ENCODE peak calls at places on chromosomes 12 and 14, in ten cellular contexts. E is SK-N-SH, S is neural progenitor cell, J is upper lobe of right lung, V is mucosa of descending colon, Q is tibial nerve, U is psoas muscle, I is right lobe of liver, A is fibroblast of lung, O is colonic mucosa. L is an unnamed sample.

GRCh38 chr12:49540229-49541139 is 1.7 kb downstream of the KCNH3 start:
- DNase-seq in E (peak; percentile 44), S (no peak), J (peak; percentile 59), V (no peak), Q (no peak), U (no peak), I (no peak), A (no peak), O (no peak), L (no peak)

GRCh38 chr14:105151131-105151837 is 17.3 kb downstream of the JAG2 start:
- DNase-seq in E (no peak), S (no peak), J (no peak), V (no peak), Q (no peak), U (peak; percentile 46), I (no peak), A (no peak), O (no peak), L (peak; percentile 13)

GRCh38 chr14:25006961-25007795 is 42.8 kb downstream of the STXBP6 start:
- DNase-seq in E (no peak), S (no peak), J (no peak), V (no peak), Q (no peak), U (no peak), I (no peak), A (peak; percentile 99), O (no peak), L (no peak)

GRCh38 chr12:121295123-121295745 is 1.3 kb downstream of the CAMKK2 start:
- DNase-seq in E (peak; percentile 65), S (peak; percentile 59), J (no peak), V (no peak), Q (no peak), U (no peak), I (no peak), A (no peak), O (no peak), L (no peak)

GRCh38 chr12:22409071-22409951 is 74.8 kb upstream of the ST8SIA1 start:
- DNase-seq in E (no peak), S (no peak), J (no peak), V (no peak), Q (no peak), U (no peak), I (no peak), A (no peak), O (no peak), L (no peak)

GRCh38 chr12:13024151-13024946 is 19.8 kb upstream of the FAM234B start:
- DNase-seq in E (no peak), S (peak; percentile 18), J (no peak), V (no peak), Q (no peak), U (no peak), I (no peak), A (no peak), O (no peak), L (no peak)

GRCh38 chr12:95072900-95073697 is at the start of gene NR2C1:
- DNase-seq in E (peak; percentile 98), S (peak; percentile 98), J (peak; percentile 97), V (peak; percentile 93), Q (peak; percentile 80), U (peak; percentile 97), I (peak; percentile 94), A (peak; percentile 90), O (peak; percentile 95), L (peak; percentile 92)

GRCh38 chr12:124217508-124217981 is 77.3 kb upstream of the RFLNA start:
- DNase-seq in E (peak; percentile 31), S (peak; percentile 70), J (no peak), V (no peak), Q (no peak), U (no peak), I (no peak), A (peak; percentile 37), O (no peak), L (no peak)

GRCh38 chr12:102690267-102690666 is 209.9 kb upstream of the IGF1 start:
- DNase-seq in E (no peak), S (peak; percentile 34), J (no peak), V (no peak), Q (no peak), U (no peak), I (no peak), A (no peak), O (no peak), L (no peak)

GRCh38 chr12:114335607-114336006 is 70.3 kb downstream of the TBX5 start:
- DNase-seq in E (no peak), S (peak; percentile 34), J (no peak), V (no peak), Q (no peak), U (no peak), I (no peak), A (no peak), O (no peak), L (no peak)

GRCh38 chr12:101795786-101796185 is 35.0 kb downstream of the GNPTAB start:
- DNase-seq in E (no peak), S (no peak), J (no peak), V (no peak), Q (no peak), U (no peak), I (no peak), A (no peak), O (no peak), L (no peak)

DNA sequence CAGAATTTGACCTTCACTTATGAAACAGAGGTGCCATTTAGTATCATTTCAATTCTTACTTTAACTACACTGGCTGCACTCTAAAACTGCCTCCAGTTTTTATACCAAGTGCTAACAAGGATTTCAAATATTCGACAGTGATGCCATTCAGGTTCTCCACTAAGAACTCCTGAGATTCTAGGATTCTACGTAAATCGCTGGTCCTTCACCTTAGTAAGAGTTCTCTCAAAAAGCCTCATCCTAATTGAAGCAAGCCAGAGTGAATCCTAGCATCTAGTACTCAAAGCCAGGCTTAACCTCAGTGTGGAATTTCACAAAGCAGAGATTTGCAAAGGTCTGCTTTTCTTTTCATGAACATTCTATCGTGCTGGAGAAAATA is 3.5 kb downstream of the SLC38A2 start:
- DNase-seq in E (no peak), S (peak; percentile 20), J (no peak), V (no peak), Q (no peak), U (no peak), I (no peak), A (no peak), O (no peak), L (no peak)
- H3K4me1 ChIP-seq in E (peaks cover 45% of the 10 kb centered on the region), S (peaks cover 34% of the 10 kb centered on the region), J (peaks cover 63% of the 10 kb centered on the region), V (peaks cover 64% of the 10 kb centered on the region), Q (peaks cover 53% of the 10 kb centered on the region), U (peaks cover 71% of the 10 kb centered on the region), I (peaks cover 45% of the 10 kb centered on the region), A (peaks cover 11% of the 10 kb centered on the region), O (peaks cover 36% of the 10 kb centered on the region), L (peaks cover 93% of the 10 kb centered on the region)

GRCh38 chr14:81305743-81306142 is 85.0 kb upstream of the GTF2A1 start:
- DNase-seq in E (no peak), S (no peak), J (no peak), V (no peak), Q (no peak), U (no peak), I (no peak), A (no peak), O (no peak), L (no peak)

GRCh38 chr14:81303258-81303935 is 82.6 kb upstream of the GTF2A1 start:
- DNase-seq in E (no peak), S (no peak), J (peak; percentile 74), V (peak; percentile 91), Q (no peak), U (peak; percentile 60), I (peak; percentile 91), A (no peak), O (peak; percentile 91), L (no peak)

GRCh38 chr14:81301813-81302212 is 81.1 kb upstream of the GTF2A1 start:
- DNase-seq in E (no peak), S (no peak), J (no peak), V (no peak), Q (no peak), U (no peak), I (no peak), A (no peak), O (no peak), L (no peak)

GRCh38 chr14:81301371-81301770 is 80.6 kb upstream of the GTF2A1 start:
- DNase-seq in E (no peak), S (no peak), J (no peak), V (no peak), Q (no peak), U (no peak), I (no peak), A (no peak), O (no peak), L (no peak)

GRCh38 chr14:81302613-81303012 is 81.9 kb upstream of the GTF2A1 start:
- DNase-seq in E (no peak), S (no peak), J (no peak), V (no peak), Q (no peak), U (no peak), I (no peak), A (no peak), O (no peak), L (no peak)
- TF ChIP-seq CTCF in E (no peak), S (peak; percentile 30), J (no peak), V (no peak), Q (no peak), U (no peak), I (no peak), A (no peak), O (no peak), L (no peak)

GRCh38 chr12:105332925-105333324 is 2.4 kb downstream of the C12orf75 start:
- DNase-seq in E (no peak), S (no peak), J (no peak), V (no peak), Q (no peak), U (no peak), I (no peak), A (no peak), O (peak; percentile 1), L (no peak)

GRCh38 chr12:105334568-105334967 is 4.1 kb downstream of the C12orf75 start:
- DNase-seq in E (no peak), S (no peak), J (no peak), V (no peak), Q (no peak), U (no peak), I (no peak), A (peak; percentile 83), O (peak; percentile 7), L (no peak)

GRCh38 chr12:105331805-105332251 is 1.3 kb downstream of the C12orf75 start:
- DNase-seq in E (peak; percentile 38), S (peak; percentile 12), J (no peak), V (no peak), Q (no peak), U (no peak), I (no peak), A (no peak), O (peak; percentile 58), L (no peak)

GRCh38 chr12:105335856-105336255 is 5.4 kb downstream of the C12orf75 start:
- DNase-seq in E (no peak), S (no peak), J (no peak), V (no peak), Q (no peak), U (no peak), I (no peak), A (no peak), O (peak; percentile 3), L (no peak)

GRCh38 chr12:105334001-105334400 is 3.5 kb downstream of the C12orf75 start:
- DNase-seq in E (no peak), S (no peak), J (no peak), V (no peak), Q (no peak), U (no peak), I (no peak), A (peak; percentile 92), O (peak; percentile 6), L (no peak)
- H3K4me3 ChIP-seq in E (peak overlapping the region; percentile 53), S (no peak overlapping the region), J (no peak overlapping the region), V (no peak overlapping the region), Q (no peak overlapping the region), U (no peak overlapping the region), I (no peak overlapping the region), A (peak overlapping the region; percentile 27), O (no peak overlapping the region), L (no peak overlapping the region)

GRCh38 chr12:93417967-93418480 is 23.7 kb downstream of the UBE2N start:
- DNase-seq in E (no peak), S (no peak), J (no peak), V (no peak), Q (no peak), U (no peak), I (no peak), A (no peak), O (no peak), L (no peak)
- H3K4me1 ChIP-seq in E (peaks cover 18% of the 10 kb centered on the region), S (peaks cover 7% of the 10 kb centered on the region), J (peaks cover 31% of the 10 kb centered on the region), V (no peaks in the 10 kb centered on the region), Q (peaks cover 16% of the 10 kb centered on the region), U (peaks cover 72% of the 10 kb centered on the region), I (no peaks in the 10 kb centered on the region), A (peaks cover 12% of the 10 kb centered on the region), O (peaks cover 5% of the 10 kb centered on the region), L (peaks cover 76% of the 10 kb centered on the region)

L was measured in left ventricle myocardium inferior.